ENCODE peak calls at places on chromosomes 16 and 17, in six cellular contexts. K is pancreas, V is esophagus squamous epithelium, C is lower leg skin, T is A549, M is neural crest cell. H is an unnamed sample.

GRCh38 chr17:74877592-74878543 is 5.1 kb upstream of the FDXR start:
- DNase-seq in T (no peak), M (no peak), K (peak), V (no peak), C (no peak), H (no peak)

GRCh38 chr17:78935419-78936323 is 10.5 kb upstream of the TIMP2 start:
- DNase-seq in M (no peak), K (no peak), V (no peak), T (peak), C (peak), H (peak)

GRCh38 chr16:19769239-19769638 is 51.2 kb downstream of the IQCK start:
- DNase-seq in K (no peak), M (no peak), T (no peak), V (no peak), C (no peak), H (no peak)

GRCh38 chr17:68248199-68248825 is 469 bp downstream of the AMZ2 start:
- DNase-seq in T (peak), V (no peak), M (no peak), K (no peak), C (no peak), H (no peak)

GRCh38 chr17:59001158-59001814 is 105.4 kb downstream of the TRIM37 start:
- DNase-seq in T (no peak), C (peak), V (peak), K (no peak), M (no peak), H (no peak)

GRCh38 chr16:58999751-59000150 is 265.6 kb upstream of the GOT2 start:
- DNase-seq in C (no peak), M (no peak), T (no peak), K (no peak), V (no peak), H (no peak)

GRCh38 chr16:57795431-57795878 is 6.8 kb downstream of the KIFC3 start:
- DNase-seq in T (peak), C (no peak), M (no peak), K (peak), V (no peak), H (peak)

GRCh38 chr17:19253112-19253511 is 15.9 kb downstream of the EPN2 start:
- DNase-seq in M (no peak), K (no peak), T (no peak), C (no peak), V (no peak), H (no peak)

GRCh38 chr16:53829186-53829747 is 125.3 kb downstream of the FTO start:
- DNase-seq in C (no peak), K (no peak), T (no peak), V (no peak), M (no peak), H (no peak)

GRCh38 chr16:15857779-15858560 is 1.1 kb upstream of the MYH11 start:
- DNase-seq in C (no peak), T (peak), V (no peak), M (peak), K (peak), H (peak)

GRCh38 chr17:1027044-1027443 is 30.1 kb downstream of the TIMM22 start:
- DNase-seq in C (no peak), M (no peak), T (no peak), V (no peak), K (peak), H (no peak)

GRCh38 chr16:87384162-87384999 is 805 bp upstream of the FBXO31 start:
- DNase-seq in C (no peak), K (peak), M (no peak), V (no peak), T (peak), H (peak)

GRCh38 chr17:80063815-80064585 is 27.6 kb downstream of the CCDC40 start:
- DNase-seq in M (no peak), K (peak), V (no peak), T (peak), C (peak), H (no peak)

GRCh38 chr16:71504901-71505300 is 15.8 kb upstream of the ZNF19 start:
- DNase-seq in T (no peak), C (no peak), V (no peak), K (no peak), M (no peak), H (no peak)

GRCh38 chr16:89710709-89711564 is 9.4 kb upstream of the SPATA2L start:
- DNase-seq in K (no peak), T (no peak), V (no peak), M (no peak), C (no peak), H (no peak)

GRCh38 chr16:65000654-65001053 is 121.2 kb downstream of the CDH11 start:
- DNase-seq in V (no peak), T (no peak), C (no peak), K (no peak), M (no peak), H (no peak)

GRCh38 chr16:56301391-56301850 is 110.1 kb downstream of the GNAO1 start:
- DNase-seq in C (no peak), M (no peak), T (no peak), K (no peak), V (no peak), H (no peak)

GRCh38 chr16:73086108-73086507 is 38.2 kb upstream of the ZFHX3 start:
- DNase-seq in V (no peak), K (no peak), M (no peak), T (no peak), C (no peak), H (no peak)

GRCh38 chr16:58563775-58564174 is 48.5 kb downstream of the SETD6 start:
- DNase-seq in K (no peak), V (no peak), M (no peak), C (no peak), T (no peak), H (no peak)

GRCh38 chr17:53818271-53818670 is 4.5 kb upstream of the KIF2B start:
- DNase-seq in V (no peak), K (no peak), C (no peak), M (no peak), T (no peak), H (no peak)

GRCh38 chr17:75088465-75088895 is 726 bp downstream of the SLC16A5 start:
- DNase-seq in V (no peak), K (no peak), T (no peak), C (no peak), M (no peak), H (no peak)

GRCh38 chr17:50511058-50511457 is 2.8 kb downstream of the MYCBPAP start:
- DNase-seq in K (no peak), V (no peak), C (no peak), M (no peak), T (no peak), H (no peak)

GRCh38 chr16:85458952-85459351 is 154.2 kb upstream of the GSE1 start:
- DNase-seq in T (no peak), M (no peak), C (no peak), K (peak), V (no peak), H (no peak)

GRCh38 chr17:51044964-51045363 is 75.7 kb downstream of the SPAG9 start:
- DNase-seq in K (no peak), T (no peak), M (no peak), C (no peak), V (no peak), H (peak)

GRCh38 chr16:84896847-84897246 is 77.1 kb downstream of the CRISPLD2 start:
- DNase-seq in M (no peak), T (no peak), K (no peak), V (no peak), C (no peak), H (no peak)

GRCh38 chr17:34393401-34393800 is 30.4 kb upstream of the CCL1 start:
- DNase-seq in T (no peak), M (no peak), V (no peak), K (no peak), C (no peak), H (no peak)

GRCh38 chr17:55157165-55157564 is 107.6 kb upstream of the HLF start:
- DNase-seq in T (no peak), V (no peak), K (no peak), C (no peak), M (no peak), H (no peak)

GRCh38 chr17:55158439-55158838 is 106.3 kb upstream of the HLF start:
- DNase-seq in K (no peak), M (no peak), C (no peak), V (no peak), T (no peak), H (no peak)

GRCh38 chr17:55155867-55156560 is 108.7 kb upstream of the HLF start:
- DNase-seq in V (no peak), M (no peak), T (no peak), K (no peak), C (no peak), H (no peak)

GRCh38 chr17:55152236-55152635 is 112.5 kb upstream of the HLF start:
- DNase-seq in C (no peak), T (no peak), M (no peak), V (no peak), K (no peak), H (no peak)

DNA sequence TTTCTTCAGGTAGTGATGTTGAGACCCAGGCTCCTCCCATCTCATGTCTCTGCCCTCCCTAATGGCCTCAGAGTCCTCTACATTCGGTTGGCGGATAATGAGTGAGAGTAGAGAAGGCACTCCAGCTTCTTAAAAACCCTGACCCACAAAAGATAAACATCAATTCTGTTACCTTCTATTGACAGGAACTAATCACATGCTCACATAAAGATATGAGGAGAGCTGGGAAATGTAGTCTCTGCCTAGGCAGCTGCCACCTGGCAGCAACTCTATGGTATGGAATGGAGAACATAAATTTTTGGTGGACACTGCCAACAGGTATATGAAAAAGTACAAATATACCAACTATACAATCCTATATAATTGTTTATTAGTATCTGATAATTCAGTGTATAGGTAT is 110.7 kb upstream of the HLF start:
- DNase-seq in C (no peak), K (no peak), V (no peak), T (no peak), M (no peak), H (no peak)
- TF ChIP-seq CTCF in C (no peak), K (no peak), V (no peak), T (no peak), M (no peak), H (no peak)

GRCh38 chr17:61575352-61575975 is 15.6 kb downstream of the NACA2 start:
- DNase-seq in T (no peak), M (no peak), V (no peak), C (no peak), K (no peak), H (no peak)

GRCh38 chr17:61575983-61576382 is 15.0 kb downstream of the NACA2 start:
- DNase-seq in M (no peak), K (no peak), C (no peak), V (no peak), T (no peak), H (no peak)

GRCh38 chr17:61578645-61579044 is 12.4 kb downstream of the NACA2 start:
- DNase-seq in V (no peak), M (no peak), K (no peak), C (no peak), T (no peak), H (no peak)

GRCh38 chr17:61571624-61572023 is 19.4 kb downstream of the NACA2 start:
- DNase-seq in K (no peak), C (no peak), M (no peak), V (no peak), T (no peak), H (no peak)

DNA sequence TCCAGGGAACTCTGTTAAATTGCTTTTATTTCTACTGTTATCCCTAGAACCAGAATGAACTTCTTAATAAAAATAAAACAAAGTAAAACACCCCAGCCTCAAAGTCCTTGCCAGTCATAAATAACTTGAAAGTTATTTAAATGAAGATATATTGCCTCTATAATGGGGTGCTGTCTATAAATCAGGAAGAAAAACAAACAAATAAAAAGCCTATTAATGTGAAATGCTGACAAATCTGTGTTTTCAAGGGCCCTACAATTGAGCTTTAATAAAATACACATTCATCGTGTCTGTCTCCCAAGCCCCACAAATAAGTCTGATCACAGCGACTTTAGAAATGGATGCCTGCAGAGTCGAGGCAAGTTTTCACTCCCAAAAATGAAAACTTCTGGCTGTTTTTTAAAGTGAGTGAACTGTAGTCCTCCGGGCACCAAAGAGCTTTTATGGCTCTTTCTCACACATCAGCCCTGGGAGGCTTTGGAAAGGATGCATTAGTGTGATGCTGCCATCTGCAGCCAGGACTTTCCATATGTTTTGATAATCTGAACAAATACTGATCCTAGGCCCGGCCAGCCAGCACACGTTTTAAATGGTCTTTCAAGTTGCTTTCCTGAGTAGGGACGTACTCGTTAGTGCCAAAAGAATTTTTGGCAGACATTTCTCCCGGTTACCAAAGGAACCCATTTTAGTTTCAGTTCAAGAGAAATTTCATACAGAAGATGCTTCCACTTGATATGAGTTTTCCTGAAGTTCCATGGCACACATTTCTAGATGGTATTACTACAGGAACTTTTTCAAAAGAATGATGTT is 16.3 kb downstream of the NACA2 start:
- DNase-seq in K (no peak), T (peak), V (no peak), C (no peak), M (peak), H (peak)
- TF ChIP-seq CTCF in K (no peak), T (peak), V (peak), C (no peak), M (peak), H (peak)

DNA sequence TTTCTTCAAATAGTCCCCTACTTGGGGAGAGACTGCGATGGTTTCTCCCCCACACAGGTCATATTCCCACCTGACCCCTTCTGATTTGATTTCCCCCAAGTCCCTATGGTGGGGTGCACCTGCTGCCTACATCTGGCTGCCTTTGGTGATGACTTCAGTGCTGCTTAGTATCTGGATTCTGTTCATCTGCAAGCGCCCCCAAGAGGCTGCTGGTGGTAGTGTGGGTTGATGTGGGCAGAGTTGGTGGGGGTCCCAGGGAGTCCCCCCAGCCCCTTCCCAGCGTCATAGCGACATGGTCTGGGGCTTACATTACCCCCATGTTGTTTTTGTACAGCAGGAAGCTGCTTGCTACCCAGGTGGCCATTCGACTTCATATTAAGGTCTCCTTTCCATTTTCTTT is 99.2 kb downstream of the NTN1 start:
- DNase-seq in K (no peak), V (no peak), M (peak), T (no peak), C (no peak), H (peak)
- TF ChIP-seq CTCF in K (no peak), V (peak), M (peak), T (peak), C (no peak), H (no peak)

GRCh38 chr17:3815925-3816324 is 14.9 kb upstream of the ITGAE start:
- DNase-seq in T (no peak), M (no peak), C (no peak), K (no peak), V (no peak), H (no peak)
- TF ChIP-seq CTCF in T (no peak), M (no peak), C (no peak), K (no peak), V (no peak), H (no peak)

GRCh38 chr17:32019228-32019627 is 12.0 kb downstream of the LRRC37B start:
- DNase-seq in K (no peak), M (no peak), C (no peak), T (no peak), V (no peak), H (no peak)
- TF ChIP-seq CTCF in K (no peak), M (no peak), C (no peak), T (no peak), V (no peak), H (no peak)

GRCh38 chr16:62079236-62079635 is 43.0 kb upstream of the CDH8 start:
- DNase-seq in K (no peak), M (no peak), C (no peak), V (no peak), T (no peak), H (no peak)

DNA sequence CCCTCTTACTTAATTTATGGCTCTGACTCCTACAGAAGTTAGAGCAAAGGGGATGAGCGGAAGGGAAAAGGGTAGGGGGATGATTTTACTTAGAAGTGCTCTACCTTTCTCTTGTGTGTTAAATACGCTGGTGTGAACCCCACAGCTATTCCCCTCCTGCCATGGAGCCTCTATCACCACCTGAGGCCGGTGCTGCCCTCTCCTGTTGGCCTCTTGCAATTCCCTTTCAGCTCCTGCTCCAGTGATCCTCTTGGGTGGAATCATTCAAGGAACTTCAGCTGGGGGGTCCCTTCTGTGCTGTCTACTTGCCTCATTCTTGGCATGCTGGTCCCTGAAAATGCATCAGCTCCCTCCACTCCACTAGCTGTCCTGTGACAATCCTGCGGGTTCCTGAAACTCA is 41.8 kb upstream of the CDH8 start:
- DNase-seq in C (no peak), V (no peak), M (peak), T (no peak), K (no peak), H (peak)
- TF ChIP-seq CTCF in C (no peak), V (no peak), M (peak), T (no peak), K (no peak), H (peak)

H was measured in nephron progenitor cell.